ENCODE peak calls at places on chromosome 6, in ten cellular contexts. One of them, this sample, is unnamed.

GRCh38 chr6:91020741-91021140 is 433.9 kb upstream of the MAP3K7 start:
- DNase-seq in endodermal cell: no peak
- DNase-seq in transverse colon: no peak
- DNase-seq in adrenal gland: no peak
- DNase-seq in tibial nerve: no peak
- DNase-seq in right lobe of liver: no peak
- DNase-seq in colonic mucosa: no peak
- DNase-seq in Peyer's patch: no peak
- DNase-seq in fibroblast of lung: no peak
- DNase-seq in cardiac muscle cell: no peak
- DNase-seq in this sample: no peak

GRCh38 chr6:170092826-170093225 is 198.1 kb downstream of the DLL1 start:
- DNase-seq in adrenal gland: no peak
- DNase-seq in cardiac muscle cell: no peak
- DNase-seq in colonic mucosa: no peak
- DNase-seq in endodermal cell: no peak
- DNase-seq in right lobe of liver: no peak
- DNase-seq in fibroblast of lung: no peak
- DNase-seq in transverse colon: no peak
- DNase-seq in tibial nerve: no peak
- DNase-seq in Peyer's patch: no peak
- DNase-seq in this sample: peak; percentile 29

GRCh38 chr6:132300323-132300949 is 100.8 kb downstream of the MOXD1 start:
- DNase-seq in colonic mucosa: peak; percentile 29
- DNase-seq in right lobe of liver: peak; percentile 51
- DNase-seq in transverse colon: peak; percentile 19
- DNase-seq in adrenal gland: peak; percentile 67
- DNase-seq in cardiac muscle cell: peak; percentile 77
- DNase-seq in Peyer's patch: peak; percentile 47
- DNase-seq in fibroblast of lung: peak; percentile 50
- DNase-seq in tibial nerve: no peak
- DNase-seq in endodermal cell: peak; percentile 75
- DNase-seq in this sample: no peak

GRCh38 chr6:89352329-89353117 is at the start of gene UBE2J1:
- DNase-seq in cardiac muscle cell: peak; percentile 98
- DNase-seq in transverse colon: peak; percentile 96
- DNase-seq in adrenal gland: peak; percentile 97
- DNase-seq in endodermal cell: peak; percentile 94
- DNase-seq in colonic mucosa: peak; percentile 94
- DNase-seq in fibroblast of lung: peak; percentile 96
- DNase-seq in Peyer's patch: peak; percentile 78
- DNase-seq in right lobe of liver: peak; percentile 98
- DNase-seq in tibial nerve: peak; percentile 84
- DNase-seq in this sample: peak; percentile 97

GRCh38 chr6:138944412-138944811 is 43.6 kb downstream of the REPS1 start:
- DNase-seq in cardiac muscle cell: peak; percentile 67
- DNase-seq in fibroblast of lung: peak; percentile 78
- DNase-seq in right lobe of liver: no peak
- DNase-seq in colonic mucosa: no peak
- DNase-seq in endodermal cell: no peak
- DNase-seq in tibial nerve: no peak
- DNase-seq in Peyer's patch: no peak
- DNase-seq in transverse colon: no peak
- DNase-seq in adrenal gland: no peak
- DNase-seq in this sample: no peak

GRCh38 chr6:6684365-6684833 is 95.9 kb downstream of the LY86 start:
- DNase-seq in right lobe of liver: peak; percentile 40
- DNase-seq in cardiac muscle cell: no peak
- DNase-seq in endodermal cell: no peak
- DNase-seq in Peyer's patch: no peak
- DNase-seq in colonic mucosa: no peak
- DNase-seq in tibial nerve: no peak
- DNase-seq in transverse colon: no peak
- DNase-seq in adrenal gland: no peak
- DNase-seq in fibroblast of lung: no peak
- DNase-seq in this sample: no peak

GRCh38 chr6:167493961-167494697 is 169.2 kb downstream of the TTLL2 start:
- DNase-seq in right lobe of liver: peak; percentile 77
- DNase-seq in transverse colon: peak; percentile 19
- DNase-seq in cardiac muscle cell: peak; percentile 77
- DNase-seq in colonic mucosa: peak; percentile 28
- DNase-seq in adrenal gland: no peak
- DNase-seq in endodermal cell: no peak
- DNase-seq in fibroblast of lung: no peak
- DNase-seq in tibial nerve: peak; percentile 65
- DNase-seq in Peyer's patch: no peak
- DNase-seq in this sample: peak; percentile 79

GRCh38 chr6:31903957-31904356 is 2.1 kb upstream of the ZBTB12 start:
- DNase-seq in colonic mucosa: no peak
- DNase-seq in Peyer's patch: no peak
- DNase-seq in fibroblast of lung: no peak
- DNase-seq in tibial nerve: no peak
- DNase-seq in right lobe of liver: no peak
- DNase-seq in transverse colon: no peak
- DNase-seq in adrenal gland: peak; percentile 75
- DNase-seq in endodermal cell: no peak
- DNase-seq in cardiac muscle cell: peak; percentile 58
- DNase-seq in this sample: no peak

GRCh38 chr6:115847671-115848070 is 213.0 kb downstream of the FRK start:
- DNase-seq in colonic mucosa: no peak
- DNase-seq in right lobe of liver: no peak
- DNase-seq in endodermal cell: no peak
- DNase-seq in Peyer's patch: no peak
- DNase-seq in cardiac muscle cell: no peak
- DNase-seq in fibroblast of lung: no peak
- DNase-seq in adrenal gland: no peak
- DNase-seq in tibial nerve: no peak
- DNase-seq in transverse colon: no peak
- DNase-seq in this sample: no peak

GRCh38 chr6:113860165-113860955 is 3.2 kb downstream of the MARCKS start:
- DNase-seq in right lobe of liver: peak; percentile 49
- DNase-seq in cardiac muscle cell: peak; percentile 66
- DNase-seq in colonic mucosa: peak; percentile 63
- DNase-seq in transverse colon: peak; percentile 28
- DNase-seq in Peyer's patch: no peak
- DNase-seq in adrenal gland: peak; percentile 7
- DNase-seq in fibroblast of lung: peak; percentile 49
- DNase-seq in endodermal cell: peak; percentile 70
- DNase-seq in tibial nerve: peak; percentile 16
- DNase-seq in this sample: no peak

GRCh38 chr6:168468046-168468445 is 27.1 kb downstream of the SMOC2 start:
- DNase-seq in tibial nerve: no peak
- DNase-seq in endodermal cell: no peak
- DNase-seq in right lobe of liver: no peak
- DNase-seq in transverse colon: no peak
- DNase-seq in Peyer's patch: no peak
- DNase-seq in cardiac muscle cell: no peak
- DNase-seq in colonic mucosa: no peak
- DNase-seq in adrenal gland: no peak
- DNase-seq in fibroblast of lung: no peak
- DNase-seq in this sample: no peak

GRCh38 chr6:33757906-33758305 is 11.2 kb upstream of the IP6K3 start:
- DNase-seq in right lobe of liver: no peak
- DNase-seq in tibial nerve: no peak
- DNase-seq in colonic mucosa: no peak
- DNase-seq in Peyer's patch: no peak
- DNase-seq in endodermal cell: no peak
- DNase-seq in fibroblast of lung: no peak
- DNase-seq in adrenal gland: no peak
- DNase-seq in transverse colon: no peak
- DNase-seq in cardiac muscle cell: no peak
- DNase-seq in this sample: no peak

GRCh38 chr6:91886183-91886795 is 1299.4 kb upstream of the MAP3K7 start:
- DNase-seq in Peyer's patch: no peak
- DNase-seq in cardiac muscle cell: no peak
- DNase-seq in adrenal gland: no peak
- DNase-seq in endodermal cell: no peak
- DNase-seq in fibroblast of lung: no peak
- DNase-seq in transverse colon: no peak
- DNase-seq in tibial nerve: no peak
- DNase-seq in right lobe of liver: no peak
- DNase-seq in colonic mucosa: no peak
- DNase-seq in this sample: no peak

GRCh38 chr6:107217248-107217647 is 101.9 kb upstream of the BEND3 start:
- DNase-seq in right lobe of liver: no peak
- DNase-seq in colonic mucosa: no peak
- DNase-seq in tibial nerve: no peak
- DNase-seq in adrenal gland: no peak
- DNase-seq in Peyer's patch: no peak
- DNase-seq in fibroblast of lung: no peak
- DNase-seq in cardiac muscle cell: no peak
- DNase-seq in transverse colon: no peak
- DNase-seq in endodermal cell: no peak
- DNase-seq in this sample: no peak

GRCh38 chr6:155740781-155741399 is 285.3 kb upstream of the NOX3 start:
- DNase-seq in tibial nerve: no peak
- DNase-seq in Peyer's patch: no peak
- DNase-seq in transverse colon: no peak
- DNase-seq in adrenal gland: no peak
- DNase-seq in fibroblast of lung: no peak
- DNase-seq in endodermal cell: no peak
- DNase-seq in right lobe of liver: no peak
- DNase-seq in cardiac muscle cell: no peak
- DNase-seq in colonic mucosa: no peak
- DNase-seq in this sample: no peak
- H3K27ac ChIP-seq in tibial nerve: no peak overlapping the region
- H3K27ac ChIP-seq in Peyer's patch: no peak overlapping the region
- H3K27ac ChIP-seq in transverse colon: no peak overlapping the region
- H3K27ac ChIP-seq in adrenal gland: no peak overlapping the region
- H3K27ac ChIP-seq in fibroblast of lung: no peak overlapping the region
- H3K27ac ChIP-seq in endodermal cell: no peak overlapping the region
- H3K27ac ChIP-seq in right lobe of liver: no peak overlapping the region
- H3K27ac ChIP-seq in cardiac muscle cell: no peak overlapping the region
- H3K27ac ChIP-seq in colonic mucosa: no peak overlapping the region
- H3K27ac ChIP-seq in this sample: no peak overlapping the region

GRCh38 chr6:143283887-143284640 is 166.4 kb downstream of the ADAT2 start:
- DNase-seq in colonic mucosa: no peak
- DNase-seq in transverse colon: no peak
- DNase-seq in adrenal gland: no peak
- DNase-seq in Peyer's patch: no peak
- DNase-seq in endodermal cell: no peak
- DNase-seq in cardiac muscle cell: peak; percentile 7
- DNase-seq in fibroblast of lung: peak; percentile 80
- DNase-seq in tibial nerve: no peak
- DNase-seq in right lobe of liver: no peak
- DNase-seq in this sample: no peak

GRCh38 chr6:143276436-143276835 is 174.1 kb downstream of the ADAT2 start:
- DNase-seq in endodermal cell: no peak
- DNase-seq in fibroblast of lung: no peak
- DNase-seq in colonic mucosa: no peak
- DNase-seq in cardiac muscle cell: no peak
- DNase-seq in adrenal gland: no peak
- DNase-seq in transverse colon: no peak
- DNase-seq in right lobe of liver: no peak
- DNase-seq in Peyer's patch: no peak
- DNase-seq in tibial nerve: no peak
- DNase-seq in this sample: no peak

DNA sequence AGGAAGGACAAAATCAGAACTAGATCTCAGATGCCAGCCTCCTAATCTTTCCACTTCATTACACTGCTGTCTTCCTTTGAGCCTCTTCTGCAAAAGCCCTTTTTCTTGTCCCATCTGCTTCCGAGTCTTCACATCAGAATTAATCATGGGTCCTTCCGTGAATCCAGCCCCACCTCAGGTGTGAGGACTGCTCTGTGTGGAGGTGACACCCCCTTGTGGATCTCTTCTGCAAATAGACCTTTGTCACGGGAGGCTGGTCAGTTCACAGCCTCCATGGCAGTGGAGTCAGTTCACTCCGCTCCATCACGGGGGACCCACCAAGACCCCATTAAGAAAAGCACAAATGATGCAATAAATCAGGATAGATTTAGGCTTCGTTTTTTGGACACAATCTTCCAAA is 171.1 kb downstream of the ADAT2 start:
- DNase-seq in cardiac muscle cell: peak; percentile 28
- DNase-seq in colonic mucosa: no peak
- DNase-seq in tibial nerve: no peak
- DNase-seq in adrenal gland: peak; percentile 30
- DNase-seq in Peyer's patch: no peak
- DNase-seq in transverse colon: peak; percentile 14
- DNase-seq in endodermal cell: peak; percentile 70
- DNase-seq in right lobe of liver: no peak
- DNase-seq in fibroblast of lung: peak; percentile 26
- DNase-seq in this sample: no peak
- TF ChIP-seq CTCF in cardiac muscle cell: peak; percentile 31
- TF ChIP-seq CTCF in colonic mucosa: no peak
- TF ChIP-seq CTCF in tibial nerve: no peak
- TF ChIP-seq CTCF in adrenal gland: peak; percentile 49
- TF ChIP-seq CTCF in Peyer's patch: peak; percentile 47
- TF ChIP-seq CTCF in transverse colon: no peak
- TF ChIP-seq CTCF in endodermal cell: peak; percentile 65
- TF ChIP-seq CTCF in right lobe of liver: peak; percentile 32
- TF ChIP-seq CTCF in fibroblast of lung: peak; percentile 16
- TF ChIP-seq CTCF in this sample: no peak

DNA sequence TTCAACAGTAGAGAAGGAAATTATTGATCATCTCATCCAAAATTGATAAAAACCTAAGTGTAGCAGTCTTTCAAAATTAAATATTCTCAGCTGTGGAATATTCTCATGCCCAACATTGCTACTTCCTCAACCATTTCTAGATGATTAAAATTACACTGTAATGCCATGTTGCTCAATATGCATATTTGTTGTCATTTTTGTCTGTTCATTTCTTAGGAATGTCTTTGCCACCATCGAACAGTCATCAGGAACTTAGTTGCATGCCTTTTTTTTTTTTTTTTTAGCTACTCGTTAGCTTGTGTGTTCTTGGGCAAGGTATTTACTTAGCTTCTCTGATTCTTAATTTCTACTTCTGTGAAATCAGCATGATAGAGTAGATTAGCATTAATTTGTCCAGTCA is 188.6 kb downstream of the DTNBP1 start:
- DNase-seq in transverse colon: no peak
- DNase-seq in tibial nerve: no peak
- DNase-seq in Peyer's patch: no peak
- DNase-seq in colonic mucosa: no peak
- DNase-seq in endodermal cell: no peak
- DNase-seq in right lobe of liver: no peak
- DNase-seq in fibroblast of lung: peak; percentile 62
- DNase-seq in adrenal gland: no peak
- DNase-seq in cardiac muscle cell: peak; percentile 66
- DNase-seq in this sample: no peak
- H3K27ac ChIP-seq in transverse colon: peak overlapping the region; percentile 26
- H3K27ac ChIP-seq in tibial nerve: peak overlapping the region; percentile 8
- H3K27ac ChIP-seq in Peyer's patch: peak overlapping the region; percentile 13
- H3K27ac ChIP-seq in colonic mucosa: no peak overlapping the region
- H3K27ac ChIP-seq in endodermal cell: no peak overlapping the region
- H3K27ac ChIP-seq in right lobe of liver: no peak overlapping the region
- H3K27ac ChIP-seq in fibroblast of lung: peak overlapping the region; percentile 52
- H3K27ac ChIP-seq in adrenal gland: no peak overlapping the region
- H3K27ac ChIP-seq in cardiac muscle cell: no peak overlapping the region
- H3K27ac ChIP-seq in this sample: peak overlapping the region; percentile 5

DNA sequence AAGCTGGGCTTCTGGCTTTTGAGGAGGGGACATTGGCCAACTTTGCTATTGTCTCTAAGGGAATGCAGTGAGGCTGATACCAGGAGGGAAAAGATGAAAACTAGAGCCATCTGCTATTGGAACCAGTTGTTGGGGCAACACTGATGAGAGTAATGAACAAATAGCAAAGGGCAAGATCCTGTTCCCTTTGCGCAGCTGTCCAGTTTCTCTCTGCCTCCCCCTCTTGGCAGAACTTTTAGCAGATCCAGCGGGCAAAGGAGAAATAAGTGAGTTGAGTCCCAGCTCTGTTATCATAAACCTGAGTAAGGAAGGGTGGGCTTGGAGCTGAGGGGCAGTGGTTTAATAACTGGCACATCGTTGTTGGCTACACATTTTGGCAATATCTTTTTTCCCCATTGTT is 126.8 kb downstream of the AKAP7 start:
- DNase-seq in right lobe of liver: no peak
- DNase-seq in adrenal gland: no peak
- DNase-seq in Peyer's patch: no peak
- DNase-seq in fibroblast of lung: no peak
- DNase-seq in colonic mucosa: no peak
- DNase-seq in tibial nerve: no peak
- DNase-seq in transverse colon: no peak
- DNase-seq in endodermal cell: no peak
- DNase-seq in cardiac muscle cell: no peak
- DNase-seq in this sample: no peak
- TF ChIP-seq CTCF in right lobe of liver: peak; percentile 13
- TF ChIP-seq CTCF in adrenal gland: no peak
- TF ChIP-seq CTCF in Peyer's patch: no peak
- TF ChIP-seq CTCF in fibroblast of lung: no peak
- TF ChIP-seq CTCF in colonic mucosa: no peak
- TF ChIP-seq CTCF in tibial nerve: no peak
- TF ChIP-seq CTCF in transverse colon: no peak
- TF ChIP-seq CTCF in endodermal cell: peak; percentile 27
- TF ChIP-seq CTCF in cardiac muscle cell: no peak
- TF ChIP-seq CTCF in this sample: no peak

This sample was measured in coronary artery.